ENCODE peak calls at places on chromosomes 12 and 14, in five cellular contexts. H is A549, T is H1, N is K562, O is HepG2. Y is an unnamed sample.
A peak's percentile ranks its signal among the peaks of the same experiment; 100 is the strongest.

GRCh38 chr12:94100990-94101901 is 47.1 kb upstream of the PLXNC1 start:
- DNase-seq in H (peak; percentile 78), T (peak; percentile 91), N (peak; percentile 77), O (peak; percentile 40), Y (no peak)

GRCh38 chr14:105888151-105888550 is 361.8 kb downstream of the TMEM121 start:
- DNase-seq in H (no peak), T (no peak), N (no peak), O (no peak), Y (no peak)

GRCh38 chr14:72644038-72644437 is 249.9 kb downstream of the DPF3 start:
- DNase-seq in H (no peak), T (no peak), N (no peak), O (no peak), Y (no peak)

GRCh38 chr14:61368061-61368710 is 46.8 kb downstream of the PRKCH start:
- DNase-seq in H (no peak), T (no peak), N (no peak), O (no peak), Y (no peak)

GRCh38 chr14:51342226-51342625 is 102.2 kb downstream of the TMX1 start:
- DNase-seq in H (peak; percentile 35), T (no peak), N (no peak), O (peak; percentile 7), Y (no peak)

GRCh38 chr12:80018119-80018518 is 81.2 kb upstream of the OTOGL start:
- DNase-seq in H (no peak), T (no peak), N (no peak), O (no peak), Y (no peak)

GRCh38 chr12:87238466-87238865 is 790.7 kb downstream of the C12orf50 start:
- DNase-seq in H (no peak), T (no peak), N (no peak), O (no peak), Y (no peak)

GRCh38 chr14:50070230-50070629 is 46.1 kb downstream of the VCPKMT start:
- DNase-seq in H (no peak), T (no peak), N (no peak), O (no peak), Y (no peak)

GRCh38 chr12:96132819-96133218 is 61.4 kb upstream of the ELK3 start:
- DNase-seq in H (peak; percentile 26), T (no peak), N (no peak), O (peak; percentile 38), Y (no peak)

GRCh38 chr12:80565276-80565675 is 121.2 kb downstream of the PTPRQ start:
- DNase-seq in H (no peak), T (no peak), N (no peak), O (no peak), Y (no peak)

GRCh38 chr14:67744057-67744456 is 42.4 kb downstream of the RDH12 start:
- DNase-seq in H (no peak), T (no peak), N (no peak), O (no peak), Y (no peak)

GRCh38 chr12:115946867-115947695 is 330.4 kb downstream of the MED13L start:
- DNase-seq in H (no peak), T (no peak), N (peak; percentile 49), O (peak; percentile 8), Y (no peak)

GRCh38 chr12:31849090-31849687 is 110.0 kb upstream of the RESF1 start:
- DNase-seq in H (peak; percentile 67), T (no peak), N (no peak), O (no peak), Y (no peak)

GRCh38 chr12:12265571-12266388 is 1.1 kb downstream of the LRP6 start:
- DNase-seq in H (peak; percentile 35), T (no peak), N (peak; percentile 11), O (no peak), Y (no peak)

GRCh38 chr12:108526482-108527234 is 11.6 kb downstream of the FICD start:
- DNase-seq in H (no peak), T (no peak), N (no peak), O (no peak), Y (no peak)

GRCh38 chr12:116990971-116991966 is 80.5 kb downstream of the FBXW8 start:
- DNase-seq in H (no peak), T (no peak), N (no peak), O (no peak), Y (no peak)

GRCh38 chr14:77406718-77407117 is 16.6 kb downstream of the NOXRED1 start:
- DNase-seq in H (no peak), T (no peak), N (peak; percentile 20), O (no peak), Y (no peak)

DNA sequence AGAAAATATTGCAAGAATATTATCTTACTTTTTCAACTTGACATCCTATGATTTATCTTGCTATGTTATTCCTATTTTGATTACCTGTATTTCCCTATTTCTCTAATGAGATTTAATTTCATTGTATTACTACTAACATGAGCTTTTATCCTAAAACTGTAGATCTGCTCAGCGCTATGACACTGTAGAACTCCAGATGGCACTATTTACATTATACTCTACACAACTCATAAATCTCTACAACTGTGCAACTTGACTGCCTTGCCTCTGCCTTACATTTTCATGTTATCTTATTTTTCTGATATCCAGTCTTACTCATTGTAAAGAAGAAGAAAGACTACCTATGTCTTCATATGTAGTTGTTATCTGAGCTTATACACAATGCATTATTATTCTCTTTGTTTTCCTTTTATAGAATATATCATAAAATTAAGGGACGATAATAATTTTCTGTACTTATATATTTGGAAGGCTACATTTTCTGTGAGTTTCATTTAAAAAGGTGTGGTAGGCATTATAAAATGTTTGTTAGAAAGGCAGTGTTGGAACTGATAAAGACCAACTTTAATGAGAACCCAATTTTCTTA is 24.1 kb downstream of the NUP37 start:
- DNase-seq in H (peak; percentile 31), T (no peak), N (peak; percentile 14), O (peak; percentile 9), Y (peak; percentile 4)
- TF ChIP-seq KDM1A in H (no peak), T (no peak), N (no peak), O (no peak), Y (no peak)

GRCh38 chr12:43758247-43758727 is 303 bp downstream of the PUS7L start:
- DNase-seq in H (no peak), T (peak; percentile 56), N (peak; percentile 56), O (peak; percentile 37), Y (peak; percentile 17)
- TF ChIP-seq CHD2 in H (no peak), T (no peak), N (no peak), O (no peak), Y (no peak)

GRCh38 chr12:104567832-104568490 is 111.2 kb downstream of the CHST11 start:
- DNase-seq in H (no peak), T (no peak), N (no peak), O (no peak), Y (no peak)
- TF ChIP-seq KDM1A in H (no peak), T (no peak), N (no peak), O (no peak), Y (no peak)

DNA sequence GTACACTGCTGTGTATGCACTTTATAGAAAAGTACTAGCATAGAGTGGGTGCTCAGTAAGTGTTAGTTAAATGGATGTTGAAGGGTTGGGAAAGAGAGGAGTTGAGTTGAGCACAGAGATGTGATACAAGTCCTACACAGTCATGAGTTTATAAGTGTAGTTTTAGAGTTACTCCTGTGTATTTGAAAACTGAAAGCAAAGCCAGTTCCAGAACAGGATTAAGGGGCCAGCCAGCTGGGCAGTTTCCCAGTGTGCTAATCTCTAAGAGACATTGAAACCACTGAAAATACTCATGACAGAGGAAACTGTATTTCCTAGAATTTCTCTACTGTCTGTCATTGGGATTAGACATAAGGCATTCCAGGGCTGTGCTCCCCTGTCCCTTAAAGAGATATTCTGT is 101.0 kb downstream of the DERA start:
- DNase-seq in H (no peak), T (no peak), N (peak; percentile 4), O (no peak), Y (no peak)
- TF ChIP-seq CHD2 in H (no peak), T (no peak), N (no peak), O (no peak), Y (no peak)

DNA sequence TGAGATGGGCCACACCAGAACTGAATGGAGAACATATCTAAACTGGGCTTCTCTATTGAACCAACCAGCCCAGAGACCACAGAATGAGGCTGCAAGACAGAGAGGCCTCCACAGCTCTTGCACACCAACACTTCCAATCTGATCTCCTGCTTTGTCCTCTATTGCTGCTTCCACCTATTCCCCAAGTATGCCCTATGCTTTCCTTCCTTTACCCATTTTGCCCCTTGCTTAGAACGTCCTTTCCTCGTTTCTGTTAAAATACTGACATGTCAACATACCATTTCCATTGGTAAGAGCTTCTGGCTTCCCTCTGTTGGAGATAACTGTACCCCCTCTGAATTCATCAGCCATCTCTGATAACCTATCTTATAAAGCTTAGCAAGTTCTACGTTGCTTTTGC is 2.8 kb downstream of the SLC2A13 start:
- DNase-seq in H (no peak), T (no peak), N (no peak), O (no peak), Y (no peak)
- TF ChIP-seq KDM1A in H (no peak), T (no peak), N (no peak), O (no peak), Y (no peak)